ENCODE peak calls at places on chromosomes 4 and X, in nine cellular contexts. H is astrocyte of the spinal cord; P is NCI-H1105; J is memory B cell; L is coronary artery; E is effector CD4-positive, alpha-beta T cell; F is endothelial cell; Y is astrocyte; M is activated naive CD4-positive, alpha-beta T cell treated with Interleukin-2 at 50 U/mL for 16 hours. S is an unnamed sample.

GRCh38 chr4:153022233-153022632 is 86.1 kb downstream of the FHDC1 start:
- DNase-seq in H (no peak), P (peak; percentile 12), J (no peak), L (no peak), E (no peak), F (no peak), Y (no peak), M (no peak), S (no peak)

GRCh38 chrX:71058116-71058515 is 10.0 kb downstream of the SNX12 start:
- DNase-seq in H (no peak), P (no peak), J (no peak), L (no peak), E (no peak), F (no peak), Y (no peak), M (no peak), S (no peak)

GRCh38 chrX:1778817-1779216 is 164.0 kb downstream of the ASMT start:
- DNase-seq in H (no peak), P (no peak), J (no peak), L (no peak), E (no peak), F (no peak), Y (no peak), M (no peak), S (peak; percentile 1)

GRCh38 chrX:119880076-119880475 is 8.4 kb downstream of the NDUFA1 start:
- DNase-seq in H (no peak), P (no peak), J (no peak), L (no peak), E (no peak), F (no peak), Y (no peak), M (no peak), S (no peak)

GRCh38 chrX:20538974-20539373 is 272.3 kb upstream of the RPS6KA3 start:
- DNase-seq in H (no peak), P (no peak), J (no peak), L (no peak), E (no peak), F (no peak), Y (no peak), M (no peak), S (no peak)

GRCh38 chr4:184196730-184197355 is 20.8 kb downstream of the ENPP6 start:
- DNase-seq in H (no peak), P (no peak), J (no peak), L (no peak), E (no peak), F (no peak), Y (no peak), M (no peak), S (no peak)

GRCh38 chr4:143625632-143626031 is 74.8 kb downstream of the FREM3 start:
- DNase-seq in H (no peak), P (peak; percentile 3), J (no peak), L (no peak), E (no peak), F (no peak), Y (no peak), M (no peak), S (no peak)

GRCh38 chr4:28391877-28392276 is 1531.2 kb downstream of the STIM2 start:
- DNase-seq in H (no peak), P (no peak), J (no peak), L (no peak), E (no peak), F (no peak), Y (no peak), M (no peak), S (no peak)

GRCh38 chr4:76581276-76581675 is 146.2 kb downstream of the SHROOM3 start:
- DNase-seq in H (no peak), P (no peak), J (no peak), L (no peak), E (no peak), F (no peak), Y (no peak), M (no peak), S (no peak)

GRCh38 chr4:41185614-41186609 is 28.4 kb downstream of the APBB2 start:
- DNase-seq in H (no peak), P (no peak), J (no peak), L (no peak), E (no peak), F (no peak), Y (peak; percentile 36), M (no peak), S (peak; percentile 57)

GRCh38 chr4:139700568-139700967 is 34.9 kb downstream of the MGST2 start:
- DNase-seq in H (no peak), P (no peak), J (no peak), L (no peak), E (no peak), F (no peak), Y (no peak), M (no peak), S (no peak)

GRCh38 chr4:155566241-155566823 is 100.3 kb upstream of the GUCY1A1 start:
- DNase-seq in H (no peak), P (no peak), J (no peak), L (no peak), E (no peak), F (no peak), Y (no peak), M (no peak), S (peak; percentile 37)

GRCh38 chr4:970046-970745 is 3.2 kb downstream of the DGKQ start:
- DNase-seq in H (no peak), P (no peak), J (no peak), L (no peak), E (no peak), F (no peak), Y (no peak), M (no peak), S (no peak)

GRCh38 chr4:11230888-11231287 is 197.8 kb downstream of the HS3ST1 start:
- DNase-seq in H (no peak), P (no peak), J (no peak), L (no peak), E (no peak), F (no peak), Y (no peak), M (no peak), S (no peak)

GRCh38 chr4:88822034-88822433 is 124.4 kb upstream of the NAP1L5 start:
- DNase-seq in H (no peak), P (no peak), J (no peak), L (no peak), E (no peak), F (no peak), Y (no peak), M (no peak), S (no peak)

GRCh38 chr4:4969298-4969697 is 50.0 kb downstream of the CYTL1 start:
- DNase-seq in H (no peak), P (no peak), J (no peak), L (peak; percentile 81), E (no peak), F (no peak), Y (no peak), M (no peak), S (peak; percentile 11)

GRCh38 chrX:130083656-130084382 is 26.5 kb downstream of the ELF4 start:
- DNase-seq in H (no peak), P (no peak), J (no peak), L (no peak), E (no peak), F (no peak), Y (no peak), M (no peak), S (no peak)

GRCh38 chr4:27154706-27155105 is 294.1 kb downstream of the STIM2 start:
- DNase-seq in H (peak; percentile 90), P (no peak), J (no peak), L (no peak), E (no peak), F (no peak), Y (peak; percentile 95), M (no peak), S (peak; percentile 96)

GRCh38 chrX:122434942-122435341 is 749.1 kb upstream of the GRIA3 start:
- DNase-seq in H (no peak), P (no peak), J (no peak), L (no peak), E (no peak), F (no peak), Y (no peak), M (no peak), S (no peak)

GRCh38 chrX:12970691-12971202 is 4.2 kb upstream of the TMSB4X start:
- DNase-seq in H (peak; percentile 74), P (no peak), J (no peak), L (no peak), E (no peak), F (no peak), Y (peak; percentile 59), M (peak; percentile 46), S (peak; percentile 71)

GRCh38 chr4:84691170-84691691 is 108.3 kb downstream of the CDS1 start:
- DNase-seq in H (peak; percentile 97), P (no peak), J (no peak), L (no peak), E (no peak), F (no peak), Y (peak; percentile 97), M (no peak), S (peak; percentile 97)

GRCh38 chr4:138473339-138473738 is 231.2 kb upstream of the SLC7A11 start:
- DNase-seq in H (no peak), P (no peak), J (no peak), L (no peak), E (no peak), F (no peak), Y (no peak), M (no peak), S (no peak)

GRCh38 chr4:88138561-88138960 is 19.9 kb downstream of the ABCG2 start:
- DNase-seq in H (peak; percentile 59), P (no peak), J (no peak), L (no peak), E (no peak), F (no peak), Y (peak; percentile 77), M (no peak), S (peak; percentile 79)

GRCh38 chr4:11548529-11549176 is 120.0 kb upstream of the HS3ST1 start:
- DNase-seq in H (peak; percentile 15), P (no peak), J (no peak), L (no peak), E (no peak), F (no peak), Y (peak; percentile 37), M (no peak), S (peak; percentile 40)

GRCh38 chr4:88283661-88284377 is 542 bp downstream of the PPM1K start:
- DNase-seq in H (peak; percentile 58), P (peak; percentile 18), J (peak; percentile 66), L (peak; percentile 87), E (peak; percentile 67), F (peak; percentile 64), Y (peak; percentile 41), M (peak; percentile 69), S (no peak)

GRCh38 chr4:112704991-112705845 is 68.3 kb downstream of the LARP7 start:
- DNase-seq in H (peak; percentile 75), P (no peak), J (peak; percentile 20), L (no peak), E (no peak), F (peak; percentile 50), Y (peak; percentile 58), M (no peak), S (peak; percentile 52)

GRCh38 chr4:56762484-56763250 is 58.8 kb downstream of the SPINK2 start:
- DNase-seq in H (no peak), P (no peak), J (no peak), L (no peak), E (no peak), F (no peak), Y (no peak), M (peak; percentile 38), S (no peak)